ENCODE peak calls at places on chromosomes 2 and 18, in four cellular contexts. One of them, this sample, is unnamed.

GRCh38 chr18:8726963-8727730 is 21.8 kb downstream of the MTCL1 start:
- DNase-seq in HepG2: no peak
- DNase-seq in WTC11: no peak
- DNase-seq in K562: no peak
- DNase-seq in this sample: no peak

GRCh38 chr2:29130295-29130694 is 15.1 kb downstream of the CLIP4 start:
- DNase-seq in HepG2: peak
- DNase-seq in WTC11: no peak
- DNase-seq in K562: peak
- DNase-seq in this sample: no peak

GRCh38 chr2:217820066-217820819 is 182.6 kb downstream of the TNS1 start:
- DNase-seq in HepG2: no peak
- DNase-seq in WTC11: no peak
- DNase-seq in K562: no peak
- DNase-seq in this sample: no peak

GRCh38 chr2:222912776-222913175 is 51.9 kb downstream of the ACSL3 start:
- DNase-seq in HepG2: no peak
- DNase-seq in WTC11: no peak
- DNase-seq in K562: no peak
- DNase-seq in this sample: no peak

GRCh38 chr2:66427219-66427768 is 7.6 kb upstream of the MEIS1 start:
- DNase-seq in HepG2: peak
- DNase-seq in WTC11: no peak
- DNase-seq in K562: no peak
- DNase-seq in this sample: no peak

GRCh38 chr18:58669731-58670379 is 1.4 kb upstream of the MALT1 start:
- DNase-seq in HepG2: peak
- DNase-seq in WTC11: no peak
- DNase-seq in K562: no peak
- DNase-seq in this sample: no peak

GRCh38 chr2:208049006-208049405 is 23.7 kb upstream of the PLEKHM3 start:
- DNase-seq in HepG2: no peak
- DNase-seq in WTC11: no peak
- DNase-seq in K562: no peak
- DNase-seq in this sample: no peak

GRCh38 chr18:41974661-41975286 is 19.7 kb downstream of the PIK3C3 start:
- DNase-seq in HepG2: no peak
- DNase-seq in WTC11: no peak
- DNase-seq in K562: no peak
- DNase-seq in this sample: no peak

GRCh38 chr18:76621782-76622495 is 126.9 kb upstream of the ZNF516 start:
- DNase-seq in HepG2: no peak
- DNase-seq in WTC11: no peak
- DNase-seq in K562: no peak
- DNase-seq in this sample: no peak

GRCh38 chr2:141439524-141439923 is 691.3 kb downstream of the LRP1B start:
- DNase-seq in HepG2: no peak
- DNase-seq in WTC11: no peak
- DNase-seq in K562: no peak
- DNase-seq in this sample: no peak

GRCh38 chr2:20822535-20823490 is at the start of gene LDAH:
- DNase-seq in HepG2: peak
- DNase-seq in WTC11: peak
- DNase-seq in K562: peak
- DNase-seq in this sample: peak

GRCh38 chr2:1773883-1774282 is 29.6 kb upstream of the PXDN start:
- DNase-seq in HepG2: no peak
- DNase-seq in WTC11: no peak
- DNase-seq in K562: no peak
- DNase-seq in this sample: no peak

GRCh38 chr2:54768772-54769428 is 45.4 kb downstream of the EML6 start:
- DNase-seq in HepG2: no peak
- DNase-seq in WTC11: no peak
- DNase-seq in K562: no peak
- DNase-seq in this sample: no peak
- TF ChIP-seq ELF4 in HepG2: no peak
- TF ChIP-seq ELF4 in WTC11: no peak
- TF ChIP-seq ELF4 in K562: no peak
- TF ChIP-seq ELF4 in this sample: no peak

GRCh38 chr2:216695401-216695821 is at the start of gene IGFBP5:
- DNase-seq in HepG2: no peak
- DNase-seq in WTC11: peak
- DNase-seq in K562: no peak
- DNase-seq in this sample: peak
- TF ChIP-seq ELF4 in HepG2: no peak
- TF ChIP-seq ELF4 in WTC11: no peak
- TF ChIP-seq ELF4 in K562: no peak
- TF ChIP-seq ELF4 in this sample: no peak

GRCh38 chr2:219045937-219046550 is 4.7 kb upstream of the CFAP65 start:
- DNase-seq in HepG2: no peak
- DNase-seq in WTC11: peak
- DNase-seq in K562: peak
- DNase-seq in this sample: peak
- TF ChIP-seq ELF4 in HepG2: no peak
- TF ChIP-seq ELF4 in WTC11: no peak
- TF ChIP-seq ELF4 in K562: no peak
- TF ChIP-seq ELF4 in this sample: no peak

GRCh38 chr18:43590182-43590903 is 313.1 kb upstream of the SYT4 start:
- DNase-seq in HepG2: no peak
- DNase-seq in WTC11: no peak
- DNase-seq in K562: no peak
- DNase-seq in this sample: no peak

GRCh38 chr18:43601432-43601831 is 324.1 kb upstream of the SYT4 start:
- DNase-seq in HepG2: no peak
- DNase-seq in WTC11: no peak
- DNase-seq in K562: no peak
- DNase-seq in this sample: no peak

GRCh38 chr18:43592268-43592667 is 315.0 kb upstream of the SYT4 start:
- DNase-seq in HepG2: no peak
- DNase-seq in WTC11: no peak
- DNase-seq in K562: no peak
- DNase-seq in this sample: no peak

GRCh38 chr18:43596106-43596712 is 318.9 kb upstream of the SYT4 start:
- DNase-seq in HepG2: peak
- DNase-seq in WTC11: no peak
- DNase-seq in K562: peak
- DNase-seq in this sample: peak
- TF ChIP-seq ELF4 in HepG2: no peak
- TF ChIP-seq ELF4 in WTC11: no peak
- TF ChIP-seq ELF4 in K562: no peak
- TF ChIP-seq ELF4 in this sample: no peak

GRCh38 chr2:237315881-237316225 is 98.1 kb downstream of the COL6A3 start:
- DNase-seq in HepG2: peak
- DNase-seq in WTC11: no peak
- DNase-seq in K562: no peak
- DNase-seq in this sample: no peak

GRCh38 chr2:237314198-237314597 is 99.8 kb downstream of the COL6A3 start:
- DNase-seq in HepG2: no peak
- DNase-seq in WTC11: no peak
- DNase-seq in K562: no peak
- DNase-seq in this sample: no peak

GRCh38 chr2:237316339-237316738 is 97.6 kb downstream of the COL6A3 start:
- DNase-seq in HepG2: no peak
- DNase-seq in WTC11: no peak
- DNase-seq in K562: no peak
- DNase-seq in this sample: no peak

GRCh38 chr2:237312021-237312755 is 101.8 kb downstream of the COL6A3 start:
- DNase-seq in HepG2: no peak
- DNase-seq in WTC11: no peak
- DNase-seq in K562: no peak
- DNase-seq in this sample: no peak

GRCh38 chr2:237315170-237315880 is 98.6 kb downstream of the COL6A3 start:
- DNase-seq in HepG2: peak
- DNase-seq in WTC11: no peak
- DNase-seq in K562: no peak
- DNase-seq in this sample: no peak
- TF ChIP-seq ELF4 in HepG2: no peak
- TF ChIP-seq ELF4 in WTC11: no peak
- TF ChIP-seq ELF4 in K562: no peak
- TF ChIP-seq ELF4 in this sample: no peak

GRCh38 chr2:136363921-136364320 is 246.0 kb upstream of the CXCR4 start:
- DNase-seq in HepG2: no peak
- DNase-seq in WTC11: no peak
- DNase-seq in K562: no peak
- DNase-seq in this sample: no peak
- TF ChIP-seq ELF4 in HepG2: no peak
- TF ChIP-seq ELF4 in WTC11: no peak
- TF ChIP-seq ELF4 in K562: no peak
- TF ChIP-seq ELF4 in this sample: no peak

GRCh38 chr2:12918841-12919445 is 202.2 kb downstream of the TRIB2 start:
- DNase-seq in HepG2: no peak
- DNase-seq in WTC11: no peak
- DNase-seq in K562: no peak
- DNase-seq in this sample: no peak

GRCh38 chr2:12923907-12924610 is 207.3 kb downstream of the TRIB2 start:
- DNase-seq in HepG2: no peak
- DNase-seq in WTC11: no peak
- DNase-seq in K562: no peak
- DNase-seq in this sample: no peak

GRCh38 chr2:12915792-12916191 is 199.1 kb downstream of the TRIB2 start:
- DNase-seq in HepG2: no peak
- DNase-seq in WTC11: no peak
- DNase-seq in K562: no peak
- DNase-seq in this sample: no peak

GRCh38 chr2:12918138-12918840 is 201.6 kb downstream of the TRIB2 start:
- DNase-seq in HepG2: no peak
- DNase-seq in WTC11: no peak
- DNase-seq in K562: no peak
- DNase-seq in this sample: no peak

GRCh38 chr2:12921321-12921720 is 204.6 kb downstream of the TRIB2 start:
- DNase-seq in HepG2: no peak
- DNase-seq in WTC11: no peak
- DNase-seq in K562: no peak
- DNase-seq in this sample: no peak
- TF ChIP-seq ELF4 in HepG2: no peak
- TF ChIP-seq ELF4 in WTC11: no peak
- TF ChIP-seq ELF4 in K562: no peak
- TF ChIP-seq ELF4 in this sample: no peak